ENCODE peak calls at places on chromosomes 6 and 20, in six cellular contexts. N is AG08396; Y is GDM1; H is fibroblast of mammary gland; M is stimulated activated CD8-positive, alpha-beta memory T cell treated with anti-CD3 and anti-CD28 coated beads, Interleukin-2, amount 100 ng/mL, for 1 hour; X is activated naive CD4-positive, alpha-beta T cell. A is an unnamed sample.

GRCh38 chr6:153084393-153084792 is 46.7 kb downstream of the RGS17 start:
- DNase-seq in N (peak), Y (no peak), H (peak), M (no peak), X (no peak), A (no peak)

GRCh38 chr6:33860006-33860405 is 56.2 kb upstream of the MLN start:
- DNase-seq in N (no peak), Y (no peak), H (no peak), M (no peak), X (no peak), A (no peak)

GRCh38 chr20:25867776-25868649 is 171.4 kb upstream of the ZNF337 start:
- DNase-seq in N (peak), Y (no peak), H (peak), M (peak), X (peak), A (peak)

GRCh38 chr20:39066464-39066863 is 104.3 kb downstream of the DHX35 start:
- DNase-seq in N (no peak), Y (no peak), H (no peak), M (no peak), X (no peak), A (no peak)

GRCh38 chr6:154386848-154387717 is 30.5 kb upstream of the IPCEF1 start:
- DNase-seq in N (peak), Y (no peak), H (peak), M (no peak), X (no peak), A (no peak)

GRCh38 chr20:25233016-25233772 is 14.7 kb upstream of the PYGB start:
- DNase-seq in N (no peak), Y (no peak), H (peak), M (no peak), X (no peak), A (no peak)

GRCh38 chr6:44127186-44128019 is at the start of the genes MRPL14 and TMEM63B:
- DNase-seq in N (peak), Y (peak), H (peak), M (peak), X (peak), A (peak)

GRCh38 chr6:39379026-39379425 is 56.5 kb upstream of the KCNK16 start:
- DNase-seq in N (no peak), Y (no peak), H (no peak), M (no peak), X (no peak), A (no peak)

GRCh38 chr20:38304845-38305447 is 990 bp downstream of the BPI start:
- DNase-seq in N (peak), Y (peak), H (peak), M (no peak), X (no peak), A (peak)

GRCh38 chr6:11315743-11316437 is 83.4 kb upstream of the NEDD9 start:
- DNase-seq in N (peak), Y (no peak), H (peak), M (no peak), X (no peak), A (no peak)